ENCODE peak calls at places on chromosome 11, in nine cellular contexts. F is K562, Z is adrenal gland, O is gastrocnemius medialis, K is bronchial epithelial cell, Q is GM10248, I is BE2C, W is neural crest cell, V is astrocyte. P is an unnamed sample.

GRCh38 chr11:764322-765024 is 12.8 kb downstream of the GATD1 start:
- DNase-seq in F (no peak), Z (no peak), O (no peak), K (no peak), Q (no peak), I (no peak), W (no peak), V (no peak), P (no peak)

GRCh38 chr11:77421041-77421723 is 52.7 kb downstream of the PAK1 start:
- DNase-seq in F (peak), Z (no peak), O (no peak), K (no peak), Q (no peak), I (no peak), W (no peak), V (no peak), P (no peak)

GRCh38 chr11:8017894-8018741 is 31.0 kb downstream of the EIF3F start:
- DNase-seq in F (no peak), Z (peak), O (no peak), K (no peak), Q (no peak), I (no peak), W (no peak), V (no peak), P (peak)

GRCh38 chr11:95647805-95648379 is 141.7 kb downstream of the FAM76B start:
- DNase-seq in F (no peak), Z (no peak), O (no peak), K (no peak), Q (no peak), I (no peak), W (no peak), V (no peak), P (no peak)

GRCh38 chr11:119472186-119472855 is 49.3 kb upstream of the THY1 start:
- DNase-seq in F (no peak), Z (no peak), O (no peak), K (no peak), Q (no peak), I (no peak), W (no peak), V (peak), P (no peak)

GRCh38 chr11:77147668-77148321 is 19.7 kb downstream of the MYO7A start:
- DNase-seq in F (no peak), Z (no peak), O (no peak), K (no peak), Q (no peak), I (no peak), W (no peak), V (no peak), P (no peak)

GRCh38 chr11:115197433-115197832 is 306.8 kb downstream of the CADM1 start:
- DNase-seq in F (no peak), Z (no peak), O (no peak), K (peak), Q (no peak), I (no peak), W (no peak), V (peak), P (no peak)

GRCh38 chr11:35458846-35459245 is 39.5 kb upstream of the SLC1A2 start:
- DNase-seq in F (no peak), Z (peak), O (no peak), K (no peak), Q (no peak), I (no peak), W (no peak), V (peak), P (no peak)

GRCh38 chr11:46393231-46393616 is 1.6 kb upstream of the CHRM4 start:
- DNase-seq in F (no peak), Z (no peak), O (no peak), K (no peak), Q (no peak), I (no peak), W (no peak), V (no peak), P (no peak)

GRCh38 chr11:63598556-63598955 is 15.7 kb downstream of the PLAAT3 start:
- DNase-seq in F (no peak), Z (no peak), O (no peak), K (no peak), Q (no peak), I (no peak), W (no peak), V (no peak), P (no peak)

GRCh38 chr11:47099213-47099917 is 77.3 kb downstream of the ARFGAP2 start:
- DNase-seq in F (no peak), Z (no peak), O (no peak), K (no peak), Q (no peak), I (no peak), W (no peak), V (peak), P (no peak)

GRCh38 chr11:94525933-94526332 is 13.7 kb downstream of the C11orf97 start:
- DNase-seq in F (peak), Z (peak), O (no peak), K (peak), Q (no peak), I (no peak), W (no peak), V (peak), P (peak)

GRCh38 chr11:112499153-112499907 is 238.7 kb upstream of the PLET1 start:
- DNase-seq in F (no peak), Z (no peak), O (no peak), K (no peak), Q (no peak), I (no peak), W (no peak), V (no peak), P (no peak)

GRCh38 chr11:32781721-32782120 is 12.7 kb downstream of the CCDC73 start:
- DNase-seq in F (no peak), Z (no peak), O (no peak), K (no peak), Q (no peak), I (no peak), W (no peak), V (no peak), P (no peak)

GRCh38 chr11:21865541-21865940 is 327.3 kb upstream of the ANO5 start:
- DNase-seq in F (no peak), Z (no peak), O (no peak), K (no peak), Q (no peak), I (no peak), W (no peak), V (no peak), P (no peak)

GRCh38 chr11:81071641-81072040 is 1630.8 kb upstream of the TENM4 start:
- DNase-seq in F (no peak), Z (no peak), O (no peak), K (peak), Q (no peak), I (no peak), W (no peak), V (no peak), P (no peak)

GRCh38 chr11:134939905-134940304 is 527.9 kb upstream of the B3GAT1 start:
- DNase-seq in F (peak), Z (no peak), O (no peak), K (no peak), Q (no peak), I (peak), W (peak), V (no peak), P (no peak)
- TF ChIP-seq CTCF in F (peak), Z (no peak), O (no peak), K (no peak), Q (no peak), I (peak), W (peak), V (peak), P (no peak)

GRCh38 chr11:125724125-125724524 is 22.0 kb upstream of the PATE1 start:
- DNase-seq in F (peak), Z (no peak), O (no peak), K (peak), Q (no peak), I (no peak), W (no peak), V (peak), P (peak)
- TF ChIP-seq CTCF in F (peak), Z (no peak), O (no peak), K (peak), Q (no peak), I (peak), W (peak), V (no peak), P (peak)

GRCh38 chr11:38191101-38191500 is 1593.1 kb upstream of the RAG2 start:
- DNase-seq in F (no peak), Z (no peak), O (no peak), K (no peak), Q (no peak), I (no peak), W (no peak), V (no peak), P (no peak)
- TF ChIP-seq CTCF in F (no peak), Z (peak), O (no peak), K (no peak), Q (no peak), I (no peak), W (no peak), V (no peak), P (no peak)

GRCh38 chr11:20201231-20201630 is 41.0 kb upstream of the DBX1 start:
- DNase-seq in F (no peak), Z (no peak), O (no peak), K (no peak), Q (no peak), I (no peak), W (no peak), V (no peak), P (no peak)
- TF ChIP-seq CTCF in F (no peak), Z (no peak), O (no peak), K (no peak), Q (no peak), I (no peak), W (no peak), V (no peak), P (no peak)

DNA sequence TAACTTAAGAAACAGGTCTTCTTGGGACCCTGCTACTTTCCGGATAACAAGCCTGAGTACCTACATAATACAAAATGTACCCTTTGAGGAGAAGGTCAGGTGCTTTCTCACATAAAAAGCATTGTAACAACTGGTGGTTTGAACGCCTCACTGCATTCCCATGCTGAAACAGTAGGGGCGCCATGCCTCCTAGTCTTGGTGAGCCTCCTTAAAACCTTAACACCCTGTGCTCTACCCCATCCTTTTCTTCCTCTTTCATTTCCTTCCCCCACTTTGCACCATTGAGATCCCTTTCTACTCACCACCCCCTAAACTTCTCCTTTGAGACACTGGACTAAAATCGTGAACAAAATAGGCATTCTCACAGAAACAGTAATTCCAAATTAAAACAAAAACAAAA is 729.3 kb downstream of the NTM start:
- DNase-seq in F (peak), Z (peak), O (no peak), K (no peak), Q (peak), I (no peak), W (peak), V (no peak), P (no peak)
- TF ChIP-seq CTCF in F (no peak), Z (peak), O (no peak), K (peak), Q (no peak), I (peak), W (peak), V (peak), P (peak)

GRCh38 chr11:69000831-69001245 is 12.2 kb downstream of the MRGPRF start:
- DNase-seq in F (no peak), Z (peak), O (no peak), K (peak), Q (no peak), I (no peak), W (no peak), V (peak), P (peak)
- TF ChIP-seq CTCF in F (peak), Z (peak), O (peak), K (peak), Q (no peak), I (peak), W (peak), V (peak), P (peak)

DNA sequence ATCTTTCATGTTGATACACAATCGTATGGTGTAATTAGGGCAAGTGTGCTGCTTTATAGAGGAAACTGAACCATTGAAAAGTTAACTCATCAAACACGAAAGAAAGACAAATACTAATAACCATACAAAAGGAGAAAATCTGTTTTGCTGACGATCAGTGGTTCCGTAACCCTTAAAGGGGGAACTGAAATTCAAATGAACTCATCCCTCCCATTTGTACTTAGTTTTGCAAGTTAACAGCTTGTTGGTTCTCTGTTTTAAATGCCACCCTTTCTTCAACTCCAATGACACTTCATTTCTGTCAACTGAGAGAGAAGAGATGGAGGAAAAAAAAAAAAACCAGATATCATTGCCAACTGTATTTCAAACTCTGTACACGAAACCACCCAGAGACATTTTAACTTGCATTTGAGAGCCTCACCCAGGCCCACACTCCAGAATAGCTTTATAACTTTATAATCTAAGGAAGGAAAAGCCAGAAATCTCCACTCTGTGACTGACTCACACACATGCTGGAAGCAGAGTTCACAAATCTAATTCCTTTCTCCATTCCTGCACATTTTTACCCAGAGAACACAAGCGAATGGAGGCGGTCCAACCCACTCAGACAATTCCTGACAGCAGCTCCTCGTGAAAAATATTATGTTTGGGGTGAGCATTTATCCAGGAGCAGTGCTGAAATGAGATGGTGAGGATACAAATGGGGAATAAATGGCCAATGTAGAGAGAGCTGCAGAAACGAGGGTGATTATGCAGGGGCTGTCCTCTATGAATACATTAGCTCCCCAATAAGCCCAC is 17.4 kb upstream of the CSNK2A3 start:
- DNase-seq in F (no peak), Z (no peak), O (no peak), K (no peak), Q (peak), I (no peak), W (no peak), V (no peak), P (no peak)
- TF ChIP-seq CTCF in F (no peak), Z (no peak), O (no peak), K (no peak), Q (no peak), I (no peak), W (no peak), V (no peak), P (no peak)

DNA sequence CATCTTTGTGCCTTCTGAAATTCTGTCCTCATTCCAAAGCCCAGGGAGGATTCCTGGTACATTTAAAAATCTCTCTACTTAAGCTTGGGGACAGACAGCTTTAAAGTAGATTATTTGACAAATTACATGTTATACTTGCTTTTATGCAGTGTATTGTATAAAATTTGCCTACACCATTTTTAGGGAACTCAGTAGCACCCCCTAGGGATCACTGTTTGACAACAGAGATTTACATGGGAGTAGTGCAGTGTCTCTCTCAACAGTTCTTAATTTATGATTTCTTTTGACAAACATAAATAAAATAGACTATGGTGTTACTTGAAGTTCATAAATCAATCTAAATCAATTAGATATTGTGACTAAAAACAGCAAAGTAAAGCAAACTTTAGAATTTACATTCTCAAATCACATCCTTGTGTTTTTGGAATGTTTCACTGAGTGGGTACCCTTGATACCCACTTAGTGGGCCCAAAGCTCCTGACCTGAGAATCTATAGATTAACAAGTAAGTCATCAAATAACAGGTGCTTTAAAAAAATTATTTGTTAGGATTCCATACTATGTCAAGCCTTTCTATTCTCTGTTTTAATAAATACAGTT is 428.8 kb downstream of the DYNC2H1 start:
- DNase-seq in F (peak), Z (peak), O (no peak), K (peak), Q (no peak), I (peak), W (no peak), V (no peak), P (peak)
- TF ChIP-seq CTCF in F (no peak), Z (peak), O (peak), K (peak), Q (peak), I (peak), W (peak), V (peak), P (peak)

P was measured in HFFc6.